ENCODE peak calls at places on chromosomes 1 and 21, in four cellular contexts. W is K562, M is H1, Q is WTC11. D is an unnamed sample.

GRCh38 chr1:22273686-22274681 is 131.1 kb upstream of the WNT4 start:
- DNase-seq in W (no peak), M (no peak), Q (no peak), D (no peak)

GRCh38 chr1:226581650-226582330 is 33.2 kb downstream of the STUM start:
- DNase-seq in W (no peak), M (no peak), Q (no peak), D (no peak)

GRCh38 chr1:153945131-153945794 is 1.3 kb downstream of the DENND4B start:
- DNase-seq in W (peak; percentile 73), M (no peak), Q (no peak), D (no peak)

GRCh38 chr1:119544165-119544762 is 37.3 kb downstream of the HSD3B1 start:
- DNase-seq in W (peak; percentile 41), M (peak; percentile 74), Q (peak; percentile 73), D (no peak)

GRCh38 chr1:245690153-245690552 is 535.4 kb downstream of the KIF26B start:
- DNase-seq in W (no peak), M (no peak), Q (no peak), D (no peak)

GRCh38 chr1:179121159-179121938 is 39.5 kb downstream of the TOR3A start:
- DNase-seq in W (peak; percentile 58), M (peak; percentile 55), Q (peak; percentile 28), D (no peak)

GRCh38 chr1:54331091-54331772 is 75.0 kb downstream of the SSBP3 start:
- DNase-seq in W (no peak), M (no peak), Q (no peak), D (no peak)

GRCh38 chr1:192713921-192714320 is 78.0 kb downstream of the RGS13 start:
- DNase-seq in W (no peak), M (no peak), Q (no peak), D (no peak)

GRCh38 chr1:46725736-46726108 is 6.8 kb upstream of the EFCAB14 start:
- DNase-seq in W (no peak), M (no peak), Q (no peak), D (no peak)

GRCh38 chr21:46150491-46151121 is 4.8 kb downstream of the FTCD start:
- DNase-seq in W (no peak), M (no peak), Q (peak; percentile 9), D (no peak)

GRCh38 chr21:24395320-24395933 is 1211.9 kb downstream of the MRPL39 start:
- DNase-seq in W (no peak), M (no peak), Q (no peak), D (no peak)

GRCh38 chr1:210541680-210542358 is 213.1 kb downstream of the HHAT start:
- DNase-seq in W (no peak), M (no peak), Q (no peak), D (no peak)

DNA sequence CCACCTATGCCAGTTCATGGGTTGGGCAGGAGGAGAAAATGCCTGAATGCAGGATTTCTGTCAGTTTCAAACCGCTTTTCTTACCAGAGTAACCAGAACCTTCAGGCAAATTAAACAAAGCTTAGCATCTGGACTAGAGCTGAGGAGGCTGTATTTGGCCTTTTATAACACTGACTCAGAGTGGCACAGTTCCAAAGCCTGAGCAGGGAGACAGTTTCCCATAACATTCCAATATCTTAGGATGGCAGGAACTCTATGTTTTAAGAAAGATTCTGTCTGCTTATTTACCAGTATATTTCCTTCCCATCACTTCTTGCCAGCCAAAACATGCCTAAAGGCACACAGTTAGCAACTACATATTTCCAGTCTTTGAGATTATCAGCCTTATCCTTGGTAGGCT is 46.8 kb downstream of the UBR4 start:
- DNase-seq in W (no peak), M (no peak), Q (no peak), D (no peak)
- TF ChIP-seq ATF3 in W (no peak), M (no peak), Q (no peak), D (no peak)

GRCh38 chr1:115429242-115429641 is 91.2 kb upstream of the NGF start:
- DNase-seq in W (no peak), M (no peak), Q (no peak), D (no peak)
- TF ChIP-seq ATF3 in W (peak; percentile 30), M (no peak), Q (no peak), D (no peak)

GRCh38 chr1:35563166-35563565 is 5.6 kb downstream of the NCDN start:
- DNase-seq in W (no peak), M (no peak), Q (no peak), D (no peak)
- TF ChIP-seq ATF3 in W (no peak), M (no peak), Q (no peak), D (no peak)

DNA sequence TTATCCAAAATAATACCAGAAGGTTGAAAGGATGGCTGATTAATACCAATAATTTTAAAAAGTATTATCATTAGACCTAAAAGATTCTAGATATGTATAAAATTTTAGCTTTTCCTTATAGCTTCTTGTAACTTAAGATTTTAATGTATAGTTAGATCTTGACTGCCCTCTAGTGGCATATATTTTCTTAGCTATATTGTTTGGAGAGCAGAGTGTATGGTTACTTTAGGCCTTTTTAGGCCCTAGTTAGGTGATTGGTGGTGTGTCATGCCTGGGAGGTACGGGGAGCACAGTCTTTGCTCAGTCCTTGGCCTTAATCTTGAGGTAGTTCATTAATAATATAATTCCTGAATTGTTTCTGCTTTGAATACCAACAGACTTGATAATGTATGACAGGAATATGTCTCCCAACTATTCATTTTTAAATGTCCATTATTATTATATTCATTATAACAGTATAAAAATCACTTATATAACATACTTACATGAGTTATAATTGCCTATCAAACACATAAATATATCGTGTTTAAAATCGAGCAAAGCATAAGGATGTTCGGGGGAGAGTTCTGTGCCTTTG is 328.4 kb downstream of the ZP4 start:
- DNase-seq in W (peak; percentile 75), M (no peak), Q (no peak), D (peak; percentile 4)
- TF ChIP-seq ATF3 in W (no peak), M (no peak), Q (no peak), D (no peak)

DNA sequence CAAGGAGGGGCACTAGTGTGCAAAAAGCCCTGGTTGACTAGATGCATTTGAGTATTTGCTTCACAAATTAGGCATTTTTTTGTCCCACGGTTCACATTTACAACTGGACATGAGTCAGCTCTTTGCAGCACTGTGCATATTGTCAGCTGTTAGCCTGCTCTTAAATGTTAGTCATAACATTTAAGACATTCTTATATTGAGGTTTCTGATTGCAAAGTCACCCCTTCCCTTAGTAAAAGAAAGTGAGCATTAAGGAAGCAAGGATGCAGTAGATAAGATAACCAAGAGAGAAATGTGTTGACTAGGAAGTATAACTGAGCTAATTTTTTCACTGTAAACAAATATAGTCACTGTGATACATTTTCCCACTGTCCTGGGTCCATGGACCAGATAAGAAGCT is 132.6 kb upstream of the CTTNBP2NL start:
- DNase-seq in W (no peak), M (no peak), Q (no peak), D (no peak)
- TF ChIP-seq ATF3 in W (no peak), M (no peak), Q (no peak), D (no peak)

GRCh38 chr21:38244885-38245869 is 11.6 kb upstream of the KCNJ15 start:
- DNase-seq in W (no peak), M (no peak), Q (no peak), D (peak; percentile 59)
- TF ChIP-seq ATF3 in W (peak; percentile 10), M (no peak), Q (no peak), D (no peak)

GRCh38 chr21:40714516-40714915 is 132.4 kb downstream of the DSCAM start:
- DNase-seq in W (no peak), M (no peak), Q (no peak), D (no peak)
- TF ChIP-seq ATF3 in W (no peak), M (no peak), Q (no peak), D (no peak)

DNA sequence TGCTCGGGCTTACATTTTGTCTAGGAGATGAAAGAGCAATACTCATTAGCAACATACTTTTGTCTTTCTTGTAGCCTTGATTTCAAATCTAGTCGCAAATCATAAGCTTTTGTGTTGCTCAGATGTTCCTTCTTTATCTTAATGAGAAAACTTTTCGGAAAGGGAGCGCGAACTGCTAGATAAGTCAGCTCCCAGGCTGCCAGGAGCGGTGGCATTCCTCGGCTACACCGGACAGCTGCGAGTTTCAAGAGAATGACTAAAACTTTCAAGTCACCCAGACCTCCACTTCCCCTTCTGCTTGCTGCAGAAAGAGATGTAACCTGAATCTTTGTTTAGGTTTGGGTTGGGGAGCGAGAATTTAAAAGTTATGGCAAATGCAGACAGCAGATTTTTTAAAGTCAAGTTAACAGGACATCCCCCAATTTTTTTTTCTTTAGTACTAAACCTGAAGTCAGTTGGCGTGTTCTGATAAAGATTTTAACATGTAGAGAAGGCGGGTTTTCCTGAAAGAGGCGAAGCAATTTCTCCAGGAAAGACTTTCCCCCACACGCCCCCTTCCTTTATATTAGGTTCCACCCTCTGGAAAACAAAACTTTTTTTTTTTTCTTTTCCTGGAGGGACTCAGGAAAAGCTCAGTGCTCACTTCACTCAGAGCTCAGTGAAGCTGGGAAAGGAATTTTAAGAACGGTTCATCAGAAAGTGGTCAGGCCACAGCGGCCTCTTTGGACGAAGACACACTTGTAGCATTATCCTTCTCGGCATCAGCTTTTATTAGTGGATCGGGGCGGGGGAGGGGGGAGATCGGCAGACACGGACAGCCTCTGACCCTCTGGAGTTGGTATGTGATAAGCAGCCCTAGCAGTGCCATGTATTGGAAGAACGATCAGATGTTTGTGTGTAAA is at the start of gene LHX8:
- DNase-seq in W (no peak), M (peak; percentile 59), Q (peak; percentile 58), D (no peak)
- TF ChIP-seq ATF3 in W (no peak), M (no peak), Q (no peak), D (no peak)

DNA sequence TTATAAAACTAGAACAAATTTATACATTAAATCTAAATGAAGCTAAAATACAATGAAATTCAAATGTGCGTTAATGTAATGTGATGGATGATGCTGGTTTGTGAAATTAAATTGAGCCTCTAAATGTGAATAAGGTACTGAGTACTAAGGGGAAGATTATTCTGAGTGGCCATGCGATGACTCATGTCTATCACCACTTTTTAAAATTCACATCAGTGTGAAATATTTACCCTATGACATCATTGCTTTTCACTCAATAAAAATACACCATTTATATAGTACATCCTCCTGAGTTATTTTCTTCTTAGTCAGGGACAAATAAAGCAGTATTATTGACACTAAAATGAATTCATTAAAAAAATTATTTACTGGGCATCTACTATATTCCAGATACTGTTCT is 224.9 kb upstream of the FAM78B start:
- DNase-seq in W (no peak), M (no peak), Q (no peak), D (no peak)
- TF ChIP-seq ATF3 in W (peak; percentile 60), M (no peak), Q (no peak), D (no peak)

GRCh38 chr1:242824435-242824834 is 299.9 kb upstream of the PLD5 start:
- DNase-seq in W (no peak), M (no peak), Q (no peak), D (no peak)
- TF ChIP-seq ATF3 in W (no peak), M (no peak), Q (no peak), D (no peak)